ENCODE peak calls at places on chromosomes 6 and 20, in seven cellular contexts. Z is mesendoderm, V is IMR-90, M is neuronal stem cell, W is H1, B is mesenchymal stem cell, O is trophoblast cell. U is an unnamed sample.

GRCh38 chr6:157376706-157377230 is 4.2 kb upstream of the ZDHHC14 start:
- DNase-seq in O (no peak), M (no peak), B (no peak), Z (no peak), W (no peak), V (peak), U (no peak)

GRCh38 chr6:15026832-15027231 is 219.0 kb upstream of the JARID2 start:
- DNase-seq in O (peak), W (no peak), Z (no peak), M (no peak), V (peak), B (peak), U (no peak)

GRCh38 chr6:33860706-33861474 is 57.1 kb upstream of the MLN start:
- DNase-seq in B (peak), Z (peak), O (no peak), V (peak), M (no peak), W (no peak), U (no peak)

GRCh38 chr20:63534427-63534830 is 2.7 kb downstream of the PTK6 start:
- DNase-seq in B (no peak), W (no peak), O (no peak), V (no peak), M (no peak), Z (no peak), U (no peak)

GRCh38 chr6:121590438-121590837 is 155.0 kb downstream of the GJA1 start:
- DNase-seq in M (no peak), O (no peak), V (peak), B (peak), W (no peak), Z (no peak), U (no peak)

GRCh38 chr6:56524891-56525703 is 117.6 kb downstream of the DST start:
- DNase-seq in O (peak), Z (no peak), B (peak), W (no peak), V (peak), M (no peak), U (no peak)

GRCh38 chr6:163324928-163325784 is 89.4 kb upstream of the QKI start:
- DNase-seq in M (no peak), Z (no peak), W (no peak), O (no peak), V (peak), B (no peak), U (no peak)

GRCh38 chr6:75458895-75459294 is 34.7 kb downstream of the FILIP1 start:
- DNase-seq in V (peak), M (no peak), W (no peak), Z (no peak), B (no peak), O (no peak), U (no peak)

GRCh38 chr20:46523696-46524328 is 10.5 kb upstream of the ZNF334 start:
- DNase-seq in B (peak), V (peak), M (peak), O (no peak), W (no peak), Z (peak), U (no peak)

GRCh38 chr6:65505736-65506135 is 201.3 kb downstream of the EYS start:
- DNase-seq in Z (no peak), V (no peak), B (no peak), O (no peak), M (no peak), W (no peak), U (no peak)

GRCh38 chr20:50804453-50805348 is 9.8 kb downstream of the BCAS4 start:
- DNase-seq in B (no peak), W (no peak), Z (no peak), M (no peak), V (no peak), O (no peak), U (no peak)

GRCh38 chr6:137715589-137716045 is 151.4 kb upstream of the TNFAIP3 start:
- DNase-seq in B (peak), O (peak), V (peak), Z (no peak), M (no peak), W (no peak), U (no peak)

GRCh38 chr6:38853236-38853635 is 138.1 kb downstream of the DNAH8 start:
- DNase-seq in M (no peak), W (no peak), O (no peak), Z (no peak), B (no peak), V (no peak), U (no peak)

GRCh38 chr6:38847497-38847896 is 132.4 kb downstream of the DNAH8 start:
- DNase-seq in V (no peak), B (no peak), M (no peak), O (no peak), W (no peak), Z (no peak), U (no peak)

GRCh38 chr6:38856490-38856889 is 141.4 kb downstream of the DNAH8 start:
- DNase-seq in B (no peak), O (no peak), W (no peak), M (no peak), Z (no peak), V (no peak), U (no peak)

GRCh38 chr6:38848760-38849159 is 133.6 kb downstream of the DNAH8 start:
- DNase-seq in V (no peak), O (no peak), W (no peak), M (no peak), B (no peak), Z (no peak), U (no peak)

GRCh38 chr6:38852215-38852614 is 137.1 kb downstream of the DNAH8 start:
- DNase-seq in O (no peak), Z (peak), V (no peak), M (no peak), B (no peak), W (no peak), U (no peak)
- H3K4ac ChIP-seq in O (no peak), Z (no peak), V (no peak), M (no peak), B (no peak), W (no peak), U (no peak)

GRCh38 chr6:144390202-144390601 is 105.1 kb downstream of the UTRN start:
- DNase-seq in O (no peak), M (no peak), W (no peak), V (no peak), B (no peak), Z (no peak), U (peak)
- H3K4ac ChIP-seq in O (no peak), M (no peak), W (no peak), V (no peak), B (no peak), Z (no peak), U (no peak)

GRCh38 chr20:53919886-53920285 is 150.5 kb downstream of the BCAS1 start:
- DNase-seq in Z (no peak), W (no peak), O (no peak), M (no peak), B (no peak), V (no peak), U (no peak)
- H3K4ac ChIP-seq in Z (no peak), W (no peak), O (no peak), M (no peak), B (no peak), V (no peak), U (no peak)

GRCh38 chr20:59602546-59603080 is 1.7 kb upstream of the PHACTR3 start:
- DNase-seq in Z (no peak), V (no peak), W (no peak), B (no peak), O (no peak), M (no peak), U (no peak)

GRCh38 chr20:59605691-59606364 is 1.5 kb downstream of the PHACTR3 start:
- DNase-seq in W (no peak), O (no peak), V (no peak), B (no peak), M (no peak), Z (no peak), U (no peak)

GRCh38 chr20:59603176-59603575 is 1.2 kb upstream of the PHACTR3 start:
- DNase-seq in W (no peak), Z (no peak), V (no peak), O (no peak), B (no peak), M (no peak), U (no peak)

GRCh38 chr20:59604770-59605665 is 678 bp downstream of the PHACTR3 start:
- DNase-seq in M (peak), V (no peak), W (no peak), Z (peak), B (no peak), O (no peak), U (peak)

DNA sequence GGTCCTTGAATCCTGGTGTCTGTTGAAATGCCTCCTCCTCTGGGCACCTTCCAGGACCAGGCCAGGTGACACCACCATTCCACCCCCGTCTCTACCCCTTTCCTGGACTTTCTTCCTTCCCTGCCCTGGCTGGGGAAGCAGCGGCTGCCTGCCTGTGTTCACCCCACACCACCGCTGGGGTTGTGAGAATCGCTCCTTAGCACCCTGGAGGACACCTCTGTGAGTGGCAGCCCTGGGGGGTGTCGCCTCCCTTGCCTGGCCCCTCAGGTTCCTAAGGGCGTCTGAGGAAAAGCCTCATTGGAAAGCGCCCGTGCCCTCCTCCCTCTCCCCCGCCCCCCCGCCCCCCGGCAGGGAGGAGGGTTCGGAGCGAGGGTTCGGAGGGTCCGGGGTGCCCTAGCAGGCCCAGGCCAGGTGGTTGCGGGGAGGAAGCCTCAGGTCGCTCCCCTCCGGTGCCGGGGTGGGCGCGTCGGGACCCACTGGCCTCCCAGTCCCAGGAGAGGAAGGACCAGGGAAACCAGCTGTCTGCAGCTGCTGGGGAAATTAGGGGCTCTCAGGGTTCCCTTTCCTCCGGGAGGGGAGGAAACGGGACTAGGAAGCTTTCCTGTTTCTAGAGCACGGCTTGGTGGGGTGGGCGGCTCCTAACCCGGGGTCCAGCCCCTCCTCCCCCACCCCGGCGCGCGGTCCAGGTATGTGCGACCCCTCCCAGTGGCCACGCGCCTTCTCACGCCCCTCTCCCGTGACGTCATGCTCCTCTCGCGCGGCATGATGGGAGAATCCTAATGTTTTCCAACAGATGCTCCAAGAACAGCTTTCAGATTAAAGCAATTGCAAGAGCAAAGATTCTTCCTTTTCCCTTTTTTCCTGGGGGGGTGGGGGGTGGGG is at the start of gene PHACTR3:
- DNase-seq in Z (peak), W (no peak), M (peak), O (no peak), B (no peak), V (no peak), U (peak)
- H3K4ac ChIP-seq in Z (no peak), W (no peak), M (no peak), O (no peak), B (no peak), V (no peak), U (no peak)

DNA sequence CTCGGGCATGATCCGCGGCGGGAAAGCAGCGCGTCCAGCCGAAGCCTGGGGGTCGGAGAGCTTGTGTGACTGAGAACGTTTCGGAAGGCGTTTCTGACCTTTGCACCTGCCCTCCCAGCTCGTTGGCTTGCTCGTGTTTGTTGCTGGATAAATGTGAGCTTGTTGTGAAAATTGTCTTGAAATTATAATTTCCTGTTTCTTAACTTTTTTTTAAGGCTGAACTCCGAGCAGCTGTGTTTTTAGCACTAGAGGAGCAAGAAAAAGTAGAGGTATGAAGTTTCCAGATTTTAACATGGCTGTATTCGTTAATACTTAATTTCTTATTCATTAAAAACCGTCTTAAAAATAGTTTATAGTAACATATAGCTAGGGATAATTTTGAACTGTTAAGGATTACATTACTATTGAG is 652 bp downstream of the CEP43 start:
- DNase-seq in M (no peak), O (no peak), W (no peak), Z (peak), V (no peak), B (peak), U (no peak)
- H3K4ac ChIP-seq in M (no peak), O (peak), W (no peak), Z (peak), V (peak), B (peak), U (no peak)

DNA sequence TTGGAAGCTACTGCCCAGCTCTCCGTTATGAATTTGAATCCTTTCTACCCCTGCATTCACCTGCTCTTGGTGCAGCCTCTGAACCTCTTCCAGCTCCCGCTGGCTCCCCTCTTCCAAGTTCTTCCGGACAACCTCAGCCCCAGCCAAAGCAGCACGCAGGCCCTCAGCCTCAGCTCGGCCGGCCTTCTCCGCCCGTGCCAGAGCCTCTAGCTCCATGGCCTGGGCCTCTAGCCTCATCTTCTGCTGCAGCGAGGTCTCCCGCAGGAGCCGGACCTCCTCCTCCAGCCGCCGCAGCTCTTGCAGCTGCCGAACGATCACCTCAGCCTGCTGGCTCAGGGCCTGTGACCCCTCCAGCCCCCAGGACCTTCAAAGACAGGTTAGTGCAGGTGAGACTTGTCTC is 3.2 kb downstream of the CCHCR1 start:
- DNase-seq in M (no peak), Z (no peak), V (no peak), O (no peak), B (no peak), W (no peak), U (no peak)
- H3K4ac ChIP-seq in M (no peak), Z (no peak), V (no peak), O (no peak), B (no peak), W (no peak), U (no peak)